ENCODE peak calls at places on chromosomes 6 and 20, in eight cellular contexts. J, S, X, M, W, L, F and G are unnamed samples.

GRCh38 chr6:21396313-21396712 is 197.2 kb upstream of the SOX4 start:
- DNase-seq in J (no peak), S (no peak), X (no peak), M (no peak), W (no peak), L (no peak), F (no peak), G (no peak)

GRCh38 chr20:63041776-63042175 is 35.0 kb upstream of the BHLHE23 start:
- DNase-seq in J (no peak), S (no peak), X (no peak), M (no peak), W (no peak), L (no peak), F (no peak), G (no peak)

GRCh38 chr6:10194816-10195639 is 219.8 kb downstream of the TFAP2A start:
- DNase-seq in J (no peak), S (no peak), X (no peak), M (no peak), W (no peak), L (peak; percentile 11), F (no peak), G (no peak)

GRCh38 chr6:106512958-106513480 is 116.3 kb downstream of the RTN4IP1 start:
- DNase-seq in J (no peak), S (no peak), X (no peak), M (no peak), W (no peak), L (no peak), F (no peak), G (no peak)

GRCh38 chr20:4953881-4954280 is 47.4 kb downstream of the SLC23A2 start:
- DNase-seq in J (no peak), S (no peak), X (no peak), M (no peak), W (no peak), L (no peak), F (no peak), G (no peak)

GRCh38 chr20:36825374-36826104 is 50.4 kb upstream of the TLDC2 start:
- DNase-seq in J (no peak), S (no peak), X (no peak), M (no peak), W (no peak), L (peak; percentile 35), F (no peak), G (no peak)

GRCh38 chr6:35086636-35087360 is 54.3 kb downstream of the TCP11 start:
- DNase-seq in J (no peak), S (no peak), X (no peak), M (peak; percentile 1), W (peak; percentile 17), L (no peak), F (no peak), G (no peak)

GRCh38 chr20:5524886-5525285 is 208.1 kb upstream of the PROKR2 start:
- DNase-seq in J (no peak), S (no peak), X (no peak), M (no peak), W (no peak), L (no peak), F (no peak), G (peak; percentile 37)

GRCh38 chr6:156975414-156975813 is 198.2 kb downstream of the ARID1B start:
- DNase-seq in J (no peak), S (no peak), X (no peak), M (no peak), W (no peak), L (no peak), F (no peak), G (no peak)

GRCh38 chr20:6468751-6469150 is 298.7 kb upstream of the BMP2 start:
- DNase-seq in J (no peak), S (no peak), X (no peak), M (no peak), W (no peak), L (no peak), F (no peak), G (no peak)

GRCh38 chr6:147441751-147442150 is 66.7 kb upstream of the SAMD5 start:
- DNase-seq in J (no peak), S (no peak), X (no peak), M (no peak), W (no peak), L (no peak), F (no peak), G (no peak)

GRCh38 chr20:52760791-52761190 is 211.4 kb upstream of the TSHZ2 start:
- DNase-seq in J (no peak), S (no peak), X (peak; percentile 17), M (no peak), W (peak; percentile 34), L (peak; percentile 28), F (no peak), G (no peak)

GRCh38 chr6:31094389-31094881 is 17.9 kb downstream of the C6orf15 start:
- DNase-seq in J (peak; percentile 12), S (no peak), X (no peak), M (peak; percentile 32), W (no peak), L (no peak), F (peak; percentile 37), G (no peak)

GRCh38 chr20:47600967-47601547 is 99.4 kb downstream of the NCOA3 start:
- DNase-seq in J (no peak), S (no peak), X (no peak), M (no peak), W (no peak), L (no peak), F (no peak), G (no peak)

GRCh38 chr20:39910536-39910935 is 778.5 kb downstream of the MAFB start:
- DNase-seq in J (no peak), S (peak; percentile 33), X (no peak), M (no peak), W (no peak), L (no peak), F (peak; percentile 10), G (no peak)

GRCh38 chr6:25465931-25466330 is 186.1 kb upstream of the SCGN start:
- DNase-seq in J (no peak), S (no peak), X (no peak), M (no peak), W (no peak), L (no peak), F (no peak), G (no peak)

GRCh38 chr6:25468881-25469280 is 183.1 kb upstream of the SCGN start:
- DNase-seq in J (no peak), S (no peak), X (no peak), M (no peak), W (no peak), L (no peak), F (no peak), G (no peak)

GRCh38 chr6:25472314-25472713 is 179.7 kb upstream of the SCGN start:
- DNase-seq in J (no peak), S (no peak), X (no peak), M (no peak), W (no peak), L (peak; percentile 49), F (no peak), G (no peak)

GRCh38 chr6:25473447-25473846 is 178.6 kb upstream of the SCGN start:
- DNase-seq in J (no peak), S (no peak), X (no peak), M (no peak), W (no peak), L (no peak), F (no peak), G (no peak)

DNA sequence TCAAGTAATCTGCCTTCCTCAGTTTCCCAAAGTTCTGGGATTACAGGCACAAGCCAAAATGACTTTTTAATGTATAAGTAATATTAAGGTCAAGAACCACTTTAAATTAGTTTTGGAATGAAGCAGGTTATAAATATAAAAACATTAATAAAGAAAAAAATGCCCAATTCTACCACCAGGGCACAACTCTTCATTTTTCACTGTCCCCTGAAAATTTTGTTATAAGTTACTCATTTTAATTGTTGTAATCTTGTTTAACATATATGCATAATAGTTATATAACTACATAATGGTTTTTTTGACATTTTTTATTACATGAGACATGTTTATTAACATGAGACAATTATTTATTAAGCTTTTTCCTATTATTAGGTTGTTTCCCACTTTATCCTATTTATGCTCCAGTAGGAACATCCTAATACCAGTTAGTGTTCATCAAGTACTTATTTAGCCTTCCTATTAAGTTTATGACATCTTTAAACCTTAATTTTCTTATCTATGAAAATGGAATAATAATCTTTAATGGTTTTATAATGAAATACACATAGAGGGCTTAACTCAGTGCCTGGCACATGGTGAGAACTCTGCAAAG is 182.1 kb upstream of the SCGN start:
- DNase-seq in J (no peak), S (no peak), X (no peak), M (no peak), W (no peak), L (no peak), F (no peak), G (no peak)
- TF ChIP-seq CTCF in J (no peak), S (peak; percentile 7), X (no peak), M (peak; percentile 53), W (peak; percentile 54), L (no peak), F (peak; percentile 21), G (peak; percentile 75)

DNA sequence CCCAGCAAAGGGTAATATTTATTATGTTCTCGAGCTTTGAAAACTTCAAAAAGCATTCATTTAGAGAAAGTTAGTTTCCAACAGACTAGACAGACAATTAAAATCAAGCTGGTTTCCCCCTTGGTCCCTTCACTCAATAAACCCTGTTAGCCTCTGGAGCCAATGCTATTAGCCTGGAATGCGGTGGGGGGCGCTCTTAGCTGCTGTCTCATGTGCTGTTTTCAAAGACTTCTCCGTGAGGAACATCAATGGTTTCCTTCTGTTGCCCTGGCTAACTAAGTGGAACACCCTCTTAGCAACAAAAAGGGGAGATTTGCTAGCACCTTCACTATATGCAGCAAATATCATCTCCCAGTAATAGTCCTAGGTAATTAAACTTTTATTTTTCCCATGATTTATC is 86.4 kb downstream of the LY86 start:
- DNase-seq in J (no peak), S (no peak), X (peak; percentile 70), M (no peak), W (peak; percentile 68), L (peak; percentile 82), F (no peak), G (no peak)
- TF ChIP-seq CTCF in J (no peak), S (peak; percentile 11), X (peak; percentile 61), M (no peak), W (peak; percentile 84), L (peak; percentile 92), F (no peak), G (peak; percentile 33)

DNA sequence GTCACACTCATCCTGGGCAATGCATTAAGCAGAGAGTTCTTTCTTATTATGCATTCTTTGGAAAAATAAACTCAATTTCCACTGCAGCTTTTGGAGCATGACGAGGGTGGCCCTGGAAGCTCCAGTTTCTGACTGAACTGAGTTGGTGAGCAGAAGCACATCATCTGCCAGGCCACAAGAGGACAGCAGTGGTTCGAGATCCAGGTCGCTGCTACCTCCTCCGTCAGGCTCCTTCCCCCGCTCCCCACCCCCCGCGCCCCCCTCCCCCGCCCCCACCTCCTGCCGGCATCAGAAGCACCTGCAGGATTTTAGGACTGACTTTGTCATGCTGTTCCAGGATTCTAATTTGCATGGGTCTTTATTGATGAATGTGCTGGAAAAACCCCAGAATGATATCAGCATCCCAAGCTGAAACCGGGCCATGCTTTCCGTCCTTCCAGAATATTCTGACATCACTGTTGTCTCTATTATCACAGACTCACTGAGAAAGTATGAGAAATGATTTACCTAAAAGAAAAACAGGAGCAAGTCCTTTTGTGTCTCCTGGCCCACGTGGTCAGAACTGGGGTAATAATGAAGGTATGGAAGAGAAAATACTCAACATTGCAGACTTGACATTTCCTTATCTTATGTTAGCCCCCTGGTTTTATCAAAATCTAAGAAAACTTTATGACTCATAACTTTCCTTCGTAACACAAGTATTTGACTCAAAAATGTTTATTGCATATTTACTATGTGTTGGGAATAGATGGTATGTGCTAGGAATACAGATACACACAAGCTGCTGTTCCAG is 220.1 kb upstream of the EXOC2 start:
- DNase-seq in J (no peak), S (no peak), X (peak; percentile 70), M (no peak), W (peak; percentile 85), L (peak; percentile 78), F (peak; percentile 21), G (peak; percentile 44)
- TF ChIP-seq CTCF in J (no peak), S (peak; percentile 50), X (peak; percentile 28), M (no peak), W (peak; percentile 73), L (peak; percentile 89), F (peak; percentile 41), G (no peak)

GRCh38 chr6:786946-787763 is 94.2 kb upstream of the EXOC2 start:
- DNase-seq in J (no peak), S (no peak), X (peak; percentile 35), M (peak; percentile 32), W (no peak), L (peak; percentile 63), F (no peak), G (no peak)
- TF ChIP-seq CTCF in J (peak; percentile 35), S (peak; percentile 64), X (peak; percentile 74), M (peak; percentile 75), W (peak; percentile 81), L (peak; percentile 80), F (peak; percentile 63), G (peak; percentile 77)